ENCODE peak calls at places on chromosomes 6 and 20, in eight cellular contexts. J is cardiac muscle cell; B is GM20000; T is Kasumi-1; D is stimulated activated CD4-positive, alpha-beta T cell treated with anti-CD3 and anti-CD28 coated beads, Interleukin-1b, Interleukin-23, amount 100 ng/mL, for 4 hours; K is left cardiac atrium; Y is GM04504; V is GM23338. X is an unnamed sample.

GRCh38 chr6:13165518-13166186 is 162.7 kb downstream of the TBC1D7 start:
- DNase-seq in K (no peak), V (no peak), T (no peak), B (no peak), Y (no peak), J (no peak), D (no peak), X (no peak)

GRCh38 chr6:46528956-46529750 is 37.9 kb upstream of the RCAN2 start:
- DNase-seq in D (no peak), B (no peak), Y (no peak), J (no peak), K (no peak), T (no peak), V (no peak), X (no peak)

GRCh38 chr6:42104807-42105713 is 37.4 kb downstream of the C6orf132 start:
- DNase-seq in K (no peak), V (peak), J (no peak), B (peak), T (peak), Y (no peak), D (no peak), X (peak)

GRCh38 chr20:10249822-10250221 is 31.2 kb downstream of the SNAP25 start:
- DNase-seq in D (no peak), B (no peak), T (no peak), Y (no peak), K (no peak), J (no peak), V (peak), X (no peak)

GRCh38 chr6:17729223-17730077 is 22.7 kb upstream of the NUP153 start:
- DNase-seq in K (no peak), B (no peak), Y (no peak), D (no peak), T (no peak), V (no peak), J (no peak), X (no peak)

GRCh38 chr6:423799-424345 is 32.3 kb downstream of the IRF4 start:
- DNase-seq in D (no peak), T (no peak), V (peak), B (no peak), J (no peak), Y (no peak), K (no peak), X (no peak)

GRCh38 chr6:42211726-42212125 is 5.9 kb downstream of the MRPS10 start:
- DNase-seq in D (no peak), B (peak), V (no peak), K (no peak), Y (no peak), J (no peak), T (no peak), X (no peak)

GRCh38 chr20:24698706-24699206 is 229.3 kb downstream of the SYNDIG1 start:
- DNase-seq in J (no peak), B (no peak), K (no peak), T (no peak), Y (no peak), V (no peak), D (no peak), X (no peak)

GRCh38 chr6:158666637-158667359 is 16.9 kb downstream of the SYTL3 start:
- DNase-seq in Y (peak), J (no peak), T (peak), V (no peak), B (peak), K (no peak), D (no peak), X (no peak)

GRCh38 chr6:159390384-159390783 is 221.2 kb downstream of the FNDC1 start:
- DNase-seq in T (no peak), V (no peak), J (no peak), B (no peak), K (no peak), Y (no peak), D (no peak), X (no peak)

GRCh38 chr6:31908791-31909190 is 6.9 kb upstream of the ZBTB12 start:
- DNase-seq in B (peak), T (no peak), V (no peak), D (no peak), Y (no peak), K (no peak), J (no peak), X (no peak)

GRCh38 chr20:24663496-24663895 is 194.1 kb downstream of the SYNDIG1 start:
- DNase-seq in T (no peak), Y (no peak), B (no peak), K (no peak), V (no peak), J (no peak), D (no peak), X (no peak)

GRCh38 chr6:85078071-85078470 is 313.7 kb upstream of the TBX18 start:
- DNase-seq in B (no peak), D (no peak), K (no peak), T (no peak), V (no peak), J (no peak), Y (peak), X (no peak)

GRCh38 chr6:87791982-87792381 is 89.9 kb upstream of the AKIRIN2 start:
- DNase-seq in K (no peak), Y (no peak), V (no peak), T (no peak), B (no peak), J (no peak), D (no peak), X (no peak)

GRCh38 chr6:25450469-25451198 is 171.5 kb downstream of the CARMIL1 start:
- DNase-seq in T (no peak), J (no peak), K (no peak), Y (no peak), D (no peak), V (no peak), B (no peak), X (no peak)

GRCh38 chr6:8655670-8656454 is 220.5 kb upstream of the SLC35B3 start:
- DNase-seq in K (no peak), T (no peak), V (no peak), Y (no peak), J (no peak), D (no peak), B (no peak), X (no peak)